ENCODE peak calls at places on chromosomes 5 and 9, in four cellular contexts. One of them, this sample, is unnamed.

GRCh38 chr9:89460551-89460950 is 37.4 kb downstream of the SEMA4D start:
- DNase-seq in hippocampal formation: no peak
- DNase-seq in EH: no peak
- DNase-seq in psoas muscle: no peak
- DNase-seq in this sample: no peak

GRCh38 chr5:124888050-124888506 is 141.6 kb upstream of the ZNF608 start:
- DNase-seq in hippocampal formation: no peak
- DNase-seq in EH: no peak
- DNase-seq in psoas muscle: no peak
- DNase-seq in this sample: peak; percentile 90

GRCh38 chr5:89929834-89930233 is 479.7 kb downstream of the CETN3 start:
- DNase-seq in hippocampal formation: no peak
- DNase-seq in EH: no peak
- DNase-seq in psoas muscle: no peak
- DNase-seq in this sample: no peak

GRCh38 chr9:108671794-108672193 is 184.0 kb downstream of the ACTL7B start:
- DNase-seq in hippocampal formation: no peak
- DNase-seq in EH: peak; percentile 99
- DNase-seq in psoas muscle: no peak
- DNase-seq in this sample: no peak

GRCh38 chr9:105244996-105245719 is 707 bp downstream of the SLC44A1 start:
- DNase-seq in hippocampal formation: peak; percentile 48
- DNase-seq in EH: peak; percentile 42
- DNase-seq in psoas muscle: peak; percentile 43
- DNase-seq in this sample: peak; percentile 88

GRCh38 chr9:842918-843468 is 1.5 kb downstream of the DMRT1 start:
- DNase-seq in hippocampal formation: no peak
- DNase-seq in EH: no peak
- DNase-seq in psoas muscle: no peak
- DNase-seq in this sample: no peak

GRCh38 chr5:168261212-168261575 is 30.3 kb upstream of the WWC1 start:
- DNase-seq in hippocampal formation: no peak
- DNase-seq in EH: no peak
- DNase-seq in psoas muscle: no peak
- DNase-seq in this sample: no peak

GRCh38 chr9:137488330-137488653 is 29.2 kb upstream of the NSMF start:
- DNase-seq in hippocampal formation: no peak
- DNase-seq in EH: no peak
- DNase-seq in psoas muscle: no peak
- DNase-seq in this sample: peak; percentile 91

GRCh38 chr5:18465833-18466681 is 831.8 kb downstream of the TAF11L14 start:
- DNase-seq in hippocampal formation: peak; percentile 58
- DNase-seq in EH: peak; percentile 5
- DNase-seq in psoas muscle: no peak
- DNase-seq in this sample: peak; percentile 90

GRCh38 chr5:179187681-179188575 is 127.8 kb downstream of the ZNF354C start:
- DNase-seq in hippocampal formation: peak; percentile 9
- DNase-seq in EH: no peak
- DNase-seq in psoas muscle: no peak
- DNase-seq in this sample: no peak

GRCh38 chr5:31806566-31806965 is 167.6 kb downstream of the PDZD2 start:
- DNase-seq in hippocampal formation: no peak
- DNase-seq in EH: peak; percentile 25
- DNase-seq in psoas muscle: no peak
- DNase-seq in this sample: no peak

GRCh38 chr5:165869066-165869465 is 2363.6 kb downstream of the MAT2B start:
- DNase-seq in hippocampal formation: no peak
- DNase-seq in EH: no peak
- DNase-seq in psoas muscle: no peak
- DNase-seq in this sample: no peak

GRCh38 chr5:170633235-170634041 is 129.6 kb downstream of the KCNIP1 start:
- DNase-seq in hippocampal formation: no peak
- DNase-seq in EH: peak; percentile 92
- DNase-seq in psoas muscle: peak; percentile 52
- DNase-seq in this sample: peak; percentile 23

GRCh38 chr9:133558191-133559126 is 24.0 kb downstream of the ADAMTSL2 start:
- DNase-seq in hippocampal formation: no peak
- DNase-seq in EH: peak; percentile 86
- DNase-seq in psoas muscle: no peak
- DNase-seq in this sample: no peak

GRCh38 chr5:180467028-180467427 is 27.2 kb upstream of the CNOT6 start:
- DNase-seq in hippocampal formation: no peak
- DNase-seq in EH: no peak
- DNase-seq in psoas muscle: peak; percentile 30
- DNase-seq in this sample: no peak

GRCh38 chr9:123978981-123979380 is 32.6 kb upstream of the LHX2 start:
- DNase-seq in hippocampal formation: no peak
- DNase-seq in EH: no peak
- DNase-seq in psoas muscle: no peak
- DNase-seq in this sample: no peak

GRCh38 chr9:137960496-137960895 is 82.9 kb downstream of the CACNA1B start:
- DNase-seq in hippocampal formation: no peak
- DNase-seq in EH: no peak
- DNase-seq in psoas muscle: no peak
- DNase-seq in this sample: no peak

GRCh38 chr9:111621895-111622480 is 9.1 kb upstream of the DNAJC25 start:
- DNase-seq in hippocampal formation: peak; percentile 33
- DNase-seq in EH: peak; percentile 54
- DNase-seq in psoas muscle: no peak
- DNase-seq in this sample: peak; percentile 41

GRCh38 chr5:39057745-39058144 is 16.5 kb downstream of the RICTOR start:
- DNase-seq in hippocampal formation: no peak
- DNase-seq in EH: no peak
- DNase-seq in psoas muscle: no peak
- DNase-seq in this sample: peak; percentile 1

GRCh38 chr5:11724947-11725346 is 179.3 kb downstream of the CTNND2 start:
- DNase-seq in hippocampal formation: no peak
- DNase-seq in EH: no peak
- DNase-seq in psoas muscle: no peak
- DNase-seq in this sample: peak; percentile 92

GRCh38 chr9:137878146-137878941 is 762 bp downstream of the CACNA1B start:
- DNase-seq in hippocampal formation: no peak
- DNase-seq in EH: no peak
- DNase-seq in psoas muscle: no peak
- DNase-seq in this sample: peak; percentile 72

GRCh38 chr9:109064963-109065701 is 51.8 kb upstream of the CTNNAL1 start:
- DNase-seq in hippocampal formation: no peak
- DNase-seq in EH: peak; percentile 78
- DNase-seq in psoas muscle: no peak
- DNase-seq in this sample: no peak

GRCh38 chr9:131545003-131545785 is at the start of gene PRRT1B:
- DNase-seq in hippocampal formation: no peak
- DNase-seq in EH: no peak
- DNase-seq in psoas muscle: no peak
- DNase-seq in this sample: peak; percentile 98

GRCh38 chr9:438961-439768 is 224.5 kb downstream of the DOCK8 start:
- DNase-seq in hippocampal formation: no peak
- DNase-seq in EH: no peak
- DNase-seq in psoas muscle: peak; percentile 30
- DNase-seq in this sample: no peak

GRCh38 chr5:30040483-30041116 is 1152.9 kb upstream of the CDH6 start:
- DNase-seq in hippocampal formation: peak; percentile 38
- DNase-seq in EH: peak; percentile 9
- DNase-seq in psoas muscle: no peak
- DNase-seq in this sample: peak; percentile 92

This sample was measured in DMS53.